ENCODE peak calls at places on chromosomes 3 and 15, in seven cellular contexts. One of them, this sample, is unnamed.

GRCh38 chr3:40292637-40293036 is 16.9 kb upstream of the EIF1B start:
- DNase-seq in activated naive CD8-positive, alpha-beta T cell treated with anti-CD3 and anti-CD28 coated beads, Interleukin-2, amount 50 U/mL, for 24 hours: no peak
- DNase-seq in T1000: no peak
- DNase-seq in fibroblast of lung: no peak
- DNase-seq in stimulated activated CD4-positive, alpha-beta T cell treated with anti-CD3 and anti-CD28 coated beads, Interleukin-2, amount 100 ng/mL, for 48 hours: no peak
- DNase-seq in activated CD4-positive, alpha-beta T cell treated with anti-CD3 and anti-CD28 coated beads, Interleukin-2, amount 10 ng/mL, durations not matched to agents 7 days and 5 days: no peak
- DNase-seq in kidney tubule cell: peak; percentile 13
- DNase-seq in this sample: no peak

GRCh38 chr3:189132125-189132744 is 39.5 kb upstream of the TPRG1 start:
- DNase-seq in activated naive CD8-positive, alpha-beta T cell treated with anti-CD3 and anti-CD28 coated beads, Interleukin-2, amount 50 U/mL, for 24 hours: peak; percentile 68
- DNase-seq in T1000: peak; percentile 51
- DNase-seq in fibroblast of lung: peak; percentile 94
- DNase-seq in stimulated activated CD4-positive, alpha-beta T cell treated with anti-CD3 and anti-CD28 coated beads, Interleukin-2, amount 100 ng/mL, for 48 hours: peak; percentile 47
- DNase-seq in activated CD4-positive, alpha-beta T cell treated with anti-CD3 and anti-CD28 coated beads, Interleukin-2, amount 10 ng/mL, durations not matched to agents 7 days and 5 days: peak; percentile 87
- DNase-seq in kidney tubule cell: peak; percentile 64
- DNase-seq in this sample: peak; percentile 84

GRCh38 chr15:68371851-68372250 is 60.1 kb downstream of the ITGA11 start:
- DNase-seq in activated naive CD8-positive, alpha-beta T cell treated with anti-CD3 and anti-CD28 coated beads, Interleukin-2, amount 50 U/mL, for 24 hours: no peak
- DNase-seq in T1000: no peak
- DNase-seq in fibroblast of lung: no peak
- DNase-seq in stimulated activated CD4-positive, alpha-beta T cell treated with anti-CD3 and anti-CD28 coated beads, Interleukin-2, amount 100 ng/mL, for 48 hours: no peak
- DNase-seq in activated CD4-positive, alpha-beta T cell treated with anti-CD3 and anti-CD28 coated beads, Interleukin-2, amount 10 ng/mL, durations not matched to agents 7 days and 5 days: no peak
- DNase-seq in kidney tubule cell: no peak
- DNase-seq in this sample: no peak

GRCh38 chr15:38217181-38217580 is 35.5 kb upstream of the SPRED1 start:
- DNase-seq in activated naive CD8-positive, alpha-beta T cell treated with anti-CD3 and anti-CD28 coated beads, Interleukin-2, amount 50 U/mL, for 24 hours: no peak
- DNase-seq in T1000: no peak
- DNase-seq in fibroblast of lung: peak; percentile 94
- DNase-seq in stimulated activated CD4-positive, alpha-beta T cell treated with anti-CD3 and anti-CD28 coated beads, Interleukin-2, amount 100 ng/mL, for 48 hours: no peak
- DNase-seq in activated CD4-positive, alpha-beta T cell treated with anti-CD3 and anti-CD28 coated beads, Interleukin-2, amount 10 ng/mL, durations not matched to agents 7 days and 5 days: no peak
- DNase-seq in kidney tubule cell: peak; percentile 59
- DNase-seq in this sample: peak; percentile 73

GRCh38 chr15:96358006-96358794 is 27.7 kb downstream of the NR2F2 start:
- DNase-seq in activated naive CD8-positive, alpha-beta T cell treated with anti-CD3 and anti-CD28 coated beads, Interleukin-2, amount 50 U/mL, for 24 hours: no peak
- DNase-seq in T1000: no peak
- DNase-seq in fibroblast of lung: no peak
- DNase-seq in stimulated activated CD4-positive, alpha-beta T cell treated with anti-CD3 and anti-CD28 coated beads, Interleukin-2, amount 100 ng/mL, for 48 hours: no peak
- DNase-seq in activated CD4-positive, alpha-beta T cell treated with anti-CD3 and anti-CD28 coated beads, Interleukin-2, amount 10 ng/mL, durations not matched to agents 7 days and 5 days: no peak
- DNase-seq in kidney tubule cell: peak; percentile 1
- DNase-seq in this sample: no peak

GRCh38 chr3:65745306-65745705 is 293.4 kb downstream of the MAGI1 start:
- DNase-seq in activated naive CD8-positive, alpha-beta T cell treated with anti-CD3 and anti-CD28 coated beads, Interleukin-2, amount 50 U/mL, for 24 hours: no peak
- DNase-seq in T1000: no peak
- DNase-seq in fibroblast of lung: no peak
- DNase-seq in stimulated activated CD4-positive, alpha-beta T cell treated with anti-CD3 and anti-CD28 coated beads, Interleukin-2, amount 100 ng/mL, for 48 hours: no peak
- DNase-seq in activated CD4-positive, alpha-beta T cell treated with anti-CD3 and anti-CD28 coated beads, Interleukin-2, amount 10 ng/mL, durations not matched to agents 7 days and 5 days: no peak
- DNase-seq in kidney tubule cell: no peak
- DNase-seq in this sample: no peak

GRCh38 chr3:51982352-51982837 is 940 bp upstream of the ACY1 start:
- DNase-seq in activated naive CD8-positive, alpha-beta T cell treated with anti-CD3 and anti-CD28 coated beads, Interleukin-2, amount 50 U/mL, for 24 hours: peak; percentile 56
- DNase-seq in T1000: no peak
- DNase-seq in fibroblast of lung: no peak
- DNase-seq in stimulated activated CD4-positive, alpha-beta T cell treated with anti-CD3 and anti-CD28 coated beads, Interleukin-2, amount 100 ng/mL, for 48 hours: no peak
- DNase-seq in activated CD4-positive, alpha-beta T cell treated with anti-CD3 and anti-CD28 coated beads, Interleukin-2, amount 10 ng/mL, durations not matched to agents 7 days and 5 days: peak; percentile 38
- DNase-seq in kidney tubule cell: peak; percentile 93
- DNase-seq in this sample: no peak

GRCh38 chr3:3074551-3075257 is 35.5 kb downstream of the IL5RA start:
- DNase-seq in activated naive CD8-positive, alpha-beta T cell treated with anti-CD3 and anti-CD28 coated beads, Interleukin-2, amount 50 U/mL, for 24 hours: no peak
- DNase-seq in T1000: no peak
- DNase-seq in fibroblast of lung: no peak
- DNase-seq in stimulated activated CD4-positive, alpha-beta T cell treated with anti-CD3 and anti-CD28 coated beads, Interleukin-2, amount 100 ng/mL, for 48 hours: no peak
- DNase-seq in activated CD4-positive, alpha-beta T cell treated with anti-CD3 and anti-CD28 coated beads, Interleukin-2, amount 10 ng/mL, durations not matched to agents 7 days and 5 days: no peak
- DNase-seq in kidney tubule cell: no peak
- DNase-seq in this sample: no peak

GRCh38 chr3:72487078-72487765 is 361.0 kb downstream of the SHQ1 start:
- DNase-seq in activated naive CD8-positive, alpha-beta T cell treated with anti-CD3 and anti-CD28 coated beads, Interleukin-2, amount 50 U/mL, for 24 hours: peak; percentile 57
- DNase-seq in T1000: peak; percentile 76
- DNase-seq in fibroblast of lung: peak; percentile 92
- DNase-seq in stimulated activated CD4-positive, alpha-beta T cell treated with anti-CD3 and anti-CD28 coated beads, Interleukin-2, amount 100 ng/mL, for 48 hours: peak; percentile 43
- DNase-seq in activated CD4-positive, alpha-beta T cell treated with anti-CD3 and anti-CD28 coated beads, Interleukin-2, amount 10 ng/mL, durations not matched to agents 7 days and 5 days: no peak
- DNase-seq in kidney tubule cell: peak; percentile 94
- DNase-seq in this sample: peak; percentile 44

GRCh38 chr3:195806211-195806915 is 5.4 kb downstream of the MUC4 start:
- DNase-seq in activated naive CD8-positive, alpha-beta T cell treated with anti-CD3 and anti-CD28 coated beads, Interleukin-2, amount 50 U/mL, for 24 hours: no peak
- DNase-seq in T1000: no peak
- DNase-seq in fibroblast of lung: no peak
- DNase-seq in stimulated activated CD4-positive, alpha-beta T cell treated with anti-CD3 and anti-CD28 coated beads, Interleukin-2, amount 100 ng/mL, for 48 hours: no peak
- DNase-seq in activated CD4-positive, alpha-beta T cell treated with anti-CD3 and anti-CD28 coated beads, Interleukin-2, amount 10 ng/mL, durations not matched to agents 7 days and 5 days: no peak
- DNase-seq in kidney tubule cell: no peak
- DNase-seq in this sample: no peak

GRCh38 chr15:71800835-71801745 is 9.3 kb upstream of the NR2E3 start:
- DNase-seq in activated naive CD8-positive, alpha-beta T cell treated with anti-CD3 and anti-CD28 coated beads, Interleukin-2, amount 50 U/mL, for 24 hours: peak; percentile 16
- DNase-seq in T1000: peak; percentile 51
- DNase-seq in fibroblast of lung: peak; percentile 72
- DNase-seq in stimulated activated CD4-positive, alpha-beta T cell treated with anti-CD3 and anti-CD28 coated beads, Interleukin-2, amount 100 ng/mL, for 48 hours: peak; percentile 7
- DNase-seq in activated CD4-positive, alpha-beta T cell treated with anti-CD3 and anti-CD28 coated beads, Interleukin-2, amount 10 ng/mL, durations not matched to agents 7 days and 5 days: peak; percentile 33
- DNase-seq in kidney tubule cell: peak; percentile 79
- DNase-seq in this sample: peak; percentile 54

GRCh38 chr15:60223161-60223560 is 174.6 kb downstream of the ANXA2 start:
- DNase-seq in activated naive CD8-positive, alpha-beta T cell treated with anti-CD3 and anti-CD28 coated beads, Interleukin-2, amount 50 U/mL, for 24 hours: no peak
- DNase-seq in T1000: no peak
- DNase-seq in fibroblast of lung: no peak
- DNase-seq in stimulated activated CD4-positive, alpha-beta T cell treated with anti-CD3 and anti-CD28 coated beads, Interleukin-2, amount 100 ng/mL, for 48 hours: no peak
- DNase-seq in activated CD4-positive, alpha-beta T cell treated with anti-CD3 and anti-CD28 coated beads, Interleukin-2, amount 10 ng/mL, durations not matched to agents 7 days and 5 days: no peak
- DNase-seq in kidney tubule cell: peak; percentile 57
- DNase-seq in this sample: no peak

GRCh38 chr3:118817748-118818165 is 216.9 kb downstream of the IGSF11 start:
- DNase-seq in activated naive CD8-positive, alpha-beta T cell treated with anti-CD3 and anti-CD28 coated beads, Interleukin-2, amount 50 U/mL, for 24 hours: peak; percentile 41
- DNase-seq in T1000: peak; percentile 12
- DNase-seq in fibroblast of lung: peak; percentile 39
- DNase-seq in stimulated activated CD4-positive, alpha-beta T cell treated with anti-CD3 and anti-CD28 coated beads, Interleukin-2, amount 100 ng/mL, for 48 hours: peak; percentile 21
- DNase-seq in activated CD4-positive, alpha-beta T cell treated with anti-CD3 and anti-CD28 coated beads, Interleukin-2, amount 10 ng/mL, durations not matched to agents 7 days and 5 days: peak; percentile 54
- DNase-seq in kidney tubule cell: peak; percentile 64
- DNase-seq in this sample: peak; percentile 42

GRCh38 chr3:158909870-158910269 is 108.0 kb downstream of the MFSD1 start:
- DNase-seq in activated naive CD8-positive, alpha-beta T cell treated with anti-CD3 and anti-CD28 coated beads, Interleukin-2, amount 50 U/mL, for 24 hours: no peak
- DNase-seq in T1000: peak; percentile 4
- DNase-seq in fibroblast of lung: peak; percentile 44
- DNase-seq in stimulated activated CD4-positive, alpha-beta T cell treated with anti-CD3 and anti-CD28 coated beads, Interleukin-2, amount 100 ng/mL, for 48 hours: no peak
- DNase-seq in activated CD4-positive, alpha-beta T cell treated with anti-CD3 and anti-CD28 coated beads, Interleukin-2, amount 10 ng/mL, durations not matched to agents 7 days and 5 days: no peak
- DNase-seq in kidney tubule cell: no peak
- DNase-seq in this sample: peak; percentile 42

GRCh38 chr3:132290833-132291232 is 26.4 kb upstream of the ACP3 start:
- DNase-seq in activated naive CD8-positive, alpha-beta T cell treated with anti-CD3 and anti-CD28 coated beads, Interleukin-2, amount 50 U/mL, for 24 hours: no peak
- DNase-seq in T1000: no peak
- DNase-seq in fibroblast of lung: peak; percentile 47
- DNase-seq in stimulated activated CD4-positive, alpha-beta T cell treated with anti-CD3 and anti-CD28 coated beads, Interleukin-2, amount 100 ng/mL, for 48 hours: no peak
- DNase-seq in activated CD4-positive, alpha-beta T cell treated with anti-CD3 and anti-CD28 coated beads, Interleukin-2, amount 10 ng/mL, durations not matched to agents 7 days and 5 days: no peak
- DNase-seq in kidney tubule cell: peak; percentile 6
- DNase-seq in this sample: peak; percentile 88

GRCh38 chr3:11288021-11288491 is 15.9 kb downstream of the ATG7 start:
- DNase-seq in activated naive CD8-positive, alpha-beta T cell treated with anti-CD3 and anti-CD28 coated beads, Interleukin-2, amount 50 U/mL, for 24 hours: no peak
- DNase-seq in T1000: no peak
- DNase-seq in fibroblast of lung: peak; percentile 72
- DNase-seq in stimulated activated CD4-positive, alpha-beta T cell treated with anti-CD3 and anti-CD28 coated beads, Interleukin-2, amount 100 ng/mL, for 48 hours: no peak
- DNase-seq in activated CD4-positive, alpha-beta T cell treated with anti-CD3 and anti-CD28 coated beads, Interleukin-2, amount 10 ng/mL, durations not matched to agents 7 days and 5 days: no peak
- DNase-seq in kidney tubule cell: peak; percentile 35
- DNase-seq in this sample: peak; percentile 22

GRCh38 chr3:189588061-189588817 is 43.0 kb upstream of the TP63 start:
- DNase-seq in activated naive CD8-positive, alpha-beta T cell treated with anti-CD3 and anti-CD28 coated beads, Interleukin-2, amount 50 U/mL, for 24 hours: no peak
- DNase-seq in T1000: no peak
- DNase-seq in fibroblast of lung: peak; percentile 63
- DNase-seq in stimulated activated CD4-positive, alpha-beta T cell treated with anti-CD3 and anti-CD28 coated beads, Interleukin-2, amount 100 ng/mL, for 48 hours: no peak
- DNase-seq in activated CD4-positive, alpha-beta T cell treated with anti-CD3 and anti-CD28 coated beads, Interleukin-2, amount 10 ng/mL, durations not matched to agents 7 days and 5 days: no peak
- DNase-seq in kidney tubule cell: no peak
- DNase-seq in this sample: peak; percentile 90

GRCh38 chr15:66682865-66683264 is 19.2 kb upstream of the SMAD6 start:
- DNase-seq in activated naive CD8-positive, alpha-beta T cell treated with anti-CD3 and anti-CD28 coated beads, Interleukin-2, amount 50 U/mL, for 24 hours: no peak
- DNase-seq in T1000: no peak
- DNase-seq in fibroblast of lung: peak; percentile 27
- DNase-seq in stimulated activated CD4-positive, alpha-beta T cell treated with anti-CD3 and anti-CD28 coated beads, Interleukin-2, amount 100 ng/mL, for 48 hours: no peak
- DNase-seq in activated CD4-positive, alpha-beta T cell treated with anti-CD3 and anti-CD28 coated beads, Interleukin-2, amount 10 ng/mL, durations not matched to agents 7 days and 5 days: no peak
- DNase-seq in kidney tubule cell: peak; percentile 48
- DNase-seq in this sample: peak; percentile 58

GRCh38 chr3:76470285-76470684 is 569.6 kb upstream of the ROBO2 start:
- DNase-seq in activated naive CD8-positive, alpha-beta T cell treated with anti-CD3 and anti-CD28 coated beads, Interleukin-2, amount 50 U/mL, for 24 hours: no peak
- DNase-seq in T1000: no peak
- DNase-seq in fibroblast of lung: peak; percentile 71
- DNase-seq in stimulated activated CD4-positive, alpha-beta T cell treated with anti-CD3 and anti-CD28 coated beads, Interleukin-2, amount 100 ng/mL, for 48 hours: no peak
- DNase-seq in activated CD4-positive, alpha-beta T cell treated with anti-CD3 and anti-CD28 coated beads, Interleukin-2, amount 10 ng/mL, durations not matched to agents 7 days and 5 days: no peak
- DNase-seq in kidney tubule cell: peak; percentile 86
- DNase-seq in this sample: no peak

GRCh38 chr3:53813876-53814275 is 32.3 kb downstream of the CHDH start:
- DNase-seq in activated naive CD8-positive, alpha-beta T cell treated with anti-CD3 and anti-CD28 coated beads, Interleukin-2, amount 50 U/mL, for 24 hours: no peak
- DNase-seq in T1000: no peak
- DNase-seq in fibroblast of lung: no peak
- DNase-seq in stimulated activated CD4-positive, alpha-beta T cell treated with anti-CD3 and anti-CD28 coated beads, Interleukin-2, amount 100 ng/mL, for 48 hours: no peak
- DNase-seq in activated CD4-positive, alpha-beta T cell treated with anti-CD3 and anti-CD28 coated beads, Interleukin-2, amount 10 ng/mL, durations not matched to agents 7 days and 5 days: no peak
- DNase-seq in kidney tubule cell: no peak
- DNase-seq in this sample: no peak